ENCODE peak calls at places on chromosomes 11 and 22, in five cellular contexts. O is adipocyte, S is SK-N-SH, F is astrocyte, H is keratinocyte. P is an unnamed sample.

GRCh38 chr22:44387486-44387885 is 74.7 kb upstream of the SHISAL1 start:
- DNase-seq in O (no peak), S (no peak), F (no peak), H (no peak), P (peak)

GRCh38 chr11:35376613-35377012 is 42.7 kb downstream of the SLC1A2 start:
- DNase-seq in O (peak), S (peak), F (peak), H (no peak), P (no peak)

GRCh38 chr11:111186308-111186967 is 59.1 kb upstream of the POU2AF2 start:
- DNase-seq in O (no peak), S (no peak), F (no peak), H (no peak), P (no peak)

GRCh38 chr11:93481696-93482095 is 61.5 kb downstream of the SMCO4 start:
- DNase-seq in O (no peak), S (no peak), F (no peak), H (peak), P (no peak)

GRCh38 chr11:95977534-95978174 is 53.7 kb upstream of the MTMR2 start:
- DNase-seq in O (peak), S (no peak), F (peak), H (no peak), P (no peak)

GRCh38 chr11:94801866-94802460 is 33.8 kb downstream of the AMOTL1 start:
- DNase-seq in O (no peak), S (no peak), F (no peak), H (no peak), P (no peak)

GRCh38 chr11:87251560-87251959 is 213.8 kb downstream of the TMEM135 start:
- DNase-seq in O (no peak), S (no peak), F (no peak), H (no peak), P (no peak)

GRCh38 chr11:75536786-75537629 is 11.3 kb upstream of the GDPD5 start:
- DNase-seq in O (no peak), S (no peak), F (peak), H (no peak), P (peak)

GRCh38 chr11:114285599-114285998 is 10.6 kb upstream of the NNMT start:
- DNase-seq in O (peak), S (no peak), F (peak), H (no peak), P (peak)

GRCh38 chr11:109547356-109548027 is 125.5 kb downstream of the C11orf87 start:
- DNase-seq in O (peak), S (no peak), F (peak), H (no peak), P (peak)

GRCh38 chr11:122656073-122656630 is 630 bp downstream of the UBASH3B start:
- DNase-seq in O (peak), S (peak), F (peak), H (no peak), P (no peak)

GRCh38 chr11:118915941-118916841 is 9.5 kb downstream of the BCL9L start:
- DNase-seq in O (no peak), S (no peak), F (no peak), H (no peak), P (no peak)

GRCh38 chr11:118918686-118919280 is 6.9 kb downstream of the BCL9L start:
- DNase-seq in O (peak), S (no peak), F (peak), H (no peak), P (no peak)

GRCh38 chr11:118917488-118918127 is 8.1 kb downstream of the BCL9L start:
- DNase-seq in O (peak), S (no peak), F (peak), H (no peak), P (peak)

GRCh38 chr11:118916842-118917388 is 8.8 kb downstream of the BCL9L start:
- DNase-seq in O (peak), S (no peak), F (peak), H (no peak), P (peak)

GRCh38 chr11:118918128-118918685 is 7.5 kb downstream of the BCL9L start:
- DNase-seq in O (peak), S (peak), F (peak), H (no peak), P (peak)
- H3K4me3 ChIP-seq in O (peak), S (no peak), F (peak), H (peak), P (peak)

GRCh38 chr11:44726278-44727113 is at the start of gene TSPAN18:
- DNase-seq in O (peak), S (peak), F (no peak), H (no peak), P (peak)
- H3K9ac ChIP-seq in O (no peak), S (no peak), F (peak), H (no peak), P (peak)

GRCh38 chr11:118771481-118772278 is 19.3 kb downstream of the DDX6 start:
- DNase-seq in O (no peak), S (no peak), F (no peak), H (no peak), P (no peak)
- H3K4me3 ChIP-seq in O (no peak), S (no peak), F (no peak), H (no peak), P (no peak)

GRCh38 chr11:3163241-3163981 is 1.7 kb downstream of the OSBPL5 start:
- DNase-seq in O (peak), S (peak), F (no peak), H (no peak), P (peak)

GRCh38 chr11:3164540-3165151 is 464 bp downstream of the OSBPL5 start:
- DNase-seq in O (no peak), S (peak), F (no peak), H (no peak), P (peak)

GRCh38 chr11:3162410-3163240 is 2.5 kb downstream of the OSBPL5 start:
- DNase-seq in O (no peak), S (no peak), F (no peak), H (no peak), P (peak)

GRCh38 chr11:3165152-3165705 is at the start of gene OSBPL5:
- DNase-seq in O (peak), S (peak), F (peak), H (no peak), P (peak)

DNA sequence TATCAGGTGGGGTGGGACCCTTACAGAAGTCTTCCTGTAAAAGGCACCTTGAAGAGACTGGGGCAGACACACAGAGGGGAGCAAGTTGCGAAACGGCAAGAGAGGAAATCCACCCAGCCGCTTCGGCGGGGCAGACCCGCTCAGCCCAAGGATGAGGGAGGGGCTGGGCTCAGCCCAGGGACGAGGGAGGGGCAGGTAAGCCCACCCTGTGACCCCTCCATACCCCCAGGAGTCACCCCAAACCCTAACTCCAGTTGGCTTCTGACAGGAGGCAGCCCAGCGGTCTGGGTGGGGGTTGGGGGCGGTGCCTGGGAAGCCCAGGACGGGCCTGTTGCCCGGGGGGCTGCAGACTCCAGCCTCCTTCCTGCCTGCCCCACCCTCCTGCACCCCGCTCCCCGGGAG is 971 bp downstream of the OSBPL5 start:
- DNase-seq in O (peak), S (peak), F (no peak), H (no peak), P (peak)
- H3K9ac ChIP-seq in O (peak), S (peak), F (peak), H (peak), P (no peak)

GRCh38 chr22:20439556-20439927 is 1.9 kb upstream of the SCARF2 start:
- DNase-seq in O (no peak), S (no peak), F (no peak), H (no peak), P (peak)

GRCh38 chr22:20437253-20438065 is at the start of gene SCARF2:
- DNase-seq in O (peak), S (peak), F (peak), H (no peak), P (peak)

GRCh38 chr22:20439928-20440575 is 2.4 kb upstream of the SCARF2 start:
- DNase-seq in O (no peak), S (no peak), F (no peak), H (no peak), P (peak)

GRCh38 chr22:20438066-20438677 is 547 bp upstream of the SCARF2 start:
- DNase-seq in O (peak), S (no peak), F (peak), H (no peak), P (peak)

DNA sequence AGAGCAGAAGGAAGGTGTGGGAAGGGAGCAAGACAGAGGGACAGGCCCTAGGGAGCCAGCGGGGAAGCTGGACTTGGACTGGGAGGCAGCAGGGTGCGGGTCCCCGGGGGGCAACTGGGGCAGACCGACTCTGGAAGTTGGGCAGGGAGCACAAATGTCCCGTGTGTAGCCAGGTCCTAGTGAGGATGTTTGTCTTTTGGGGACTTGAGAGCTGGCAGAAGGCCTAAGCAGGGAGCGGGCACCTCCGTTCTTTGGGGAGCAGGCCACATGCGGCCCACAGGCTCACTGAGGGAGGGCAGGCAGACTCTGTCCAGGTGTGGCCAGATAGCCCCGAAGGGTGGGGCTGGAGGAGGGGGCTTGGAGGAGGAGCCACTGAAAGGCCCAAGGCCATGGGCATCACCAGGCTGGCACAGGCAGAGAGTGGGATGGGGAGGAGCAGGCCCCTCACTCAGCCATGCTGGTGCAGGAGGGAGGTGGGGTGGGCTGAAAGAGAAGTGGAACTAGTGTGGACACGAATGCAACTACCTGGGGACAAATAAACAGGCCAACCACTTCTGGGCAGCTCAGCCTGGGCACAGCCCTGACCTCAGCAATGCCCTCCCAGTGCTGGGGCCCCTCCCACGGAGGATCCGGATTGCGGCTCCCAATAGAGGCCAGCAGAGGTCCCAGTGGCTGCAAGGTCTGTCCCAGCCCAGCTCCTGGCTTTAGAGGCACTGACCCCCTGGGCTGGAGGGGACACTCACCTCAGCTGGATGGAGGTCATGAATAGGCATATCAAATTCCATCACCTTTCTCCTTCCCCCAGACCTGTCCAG is 1.3 kb upstream of the SCARF2 start:
- DNase-seq in O (peak), S (peak), F (no peak), H (no peak), P (peak)
- H3K4me3 ChIP-seq in O (peak), S (peak), F (peak), H (no peak), P (peak)

DNA sequence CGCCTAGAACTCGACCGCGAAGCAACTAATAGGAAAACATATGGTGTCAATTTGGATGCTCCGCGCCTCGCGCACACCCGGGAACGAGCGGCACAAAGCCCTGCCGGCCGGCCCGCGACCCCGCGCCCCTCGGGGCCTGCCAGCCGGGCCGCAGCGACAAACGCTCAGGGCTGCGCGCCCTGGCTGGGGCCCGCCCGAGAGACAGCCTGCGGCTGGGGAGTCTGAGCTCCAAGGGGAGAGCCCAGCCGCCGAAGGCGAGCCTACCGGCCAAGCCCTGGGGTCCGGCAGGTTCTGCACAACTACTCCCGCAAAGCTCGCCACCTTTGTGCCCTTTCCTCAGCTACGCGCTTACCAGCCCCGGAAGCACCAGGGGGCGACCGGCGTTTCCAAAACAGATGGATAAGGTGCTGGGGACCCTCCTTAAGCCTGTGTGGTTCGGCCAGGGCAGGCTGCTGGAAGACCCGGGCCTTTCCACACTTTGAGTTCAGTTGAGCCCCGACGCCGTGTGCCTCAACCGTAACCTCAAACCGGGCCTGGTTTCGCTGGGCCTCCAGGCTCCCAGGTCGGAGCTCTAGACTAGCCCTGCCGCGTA is 6.0 kb downstream of the PAX6 start:
- DNase-seq in O (no peak), S (peak), F (peak), H (no peak), P (peak)
- H3K9ac ChIP-seq in O (no peak), S (no peak), F (peak), H (no peak), P (no peak)

DNA sequence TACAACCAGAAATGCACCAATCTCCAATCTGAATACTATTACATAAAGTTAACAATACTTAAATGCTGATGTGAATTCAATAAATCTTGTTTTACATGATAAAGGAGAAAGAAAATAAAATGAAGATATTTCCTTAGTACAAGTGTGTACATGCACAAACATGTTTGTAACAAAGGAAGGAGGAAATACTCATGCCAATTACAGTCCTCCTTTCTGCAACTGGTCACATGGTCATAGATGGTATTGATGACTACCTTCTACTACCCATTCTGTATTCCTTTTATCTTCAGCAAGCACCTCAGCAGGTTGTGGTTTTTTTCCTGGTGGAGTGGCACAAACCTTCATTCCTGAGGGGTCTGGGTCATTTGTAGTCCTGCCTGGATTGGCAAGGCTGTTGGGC is 214.2 kb upstream of the GUCY1A2 start:
- DNase-seq in O (no peak), S (no peak), F (no peak), H (no peak), P (no peak)
- H3K4me3 ChIP-seq in O (no peak), S (no peak), F (no peak), H (no peak), P (no peak)

DNA sequence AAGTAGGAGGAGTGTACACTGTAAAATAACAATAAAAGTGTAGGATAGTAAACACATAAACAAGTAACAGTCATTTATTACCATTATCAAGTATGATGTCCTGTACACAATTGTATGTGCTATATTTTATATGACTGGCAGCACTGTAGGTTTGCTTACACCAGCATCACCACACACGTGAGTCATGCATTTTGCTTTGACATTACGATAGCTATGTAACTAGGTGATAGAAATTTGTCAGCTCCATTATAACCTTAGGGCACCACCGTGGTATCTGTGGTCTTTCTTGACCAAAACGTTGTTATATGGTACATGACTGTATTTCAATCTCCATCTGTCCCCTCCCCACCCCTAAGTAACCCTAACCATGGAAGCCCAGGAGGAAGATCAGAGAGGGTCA is 1.1 kb downstream of the DNAL4 start:
- DNase-seq in O (peak), S (no peak), F (peak), H (no peak), P (no peak)
- H3K9ac ChIP-seq in O (peak), S (no peak), F (peak), H (peak), P (peak)

DNA sequence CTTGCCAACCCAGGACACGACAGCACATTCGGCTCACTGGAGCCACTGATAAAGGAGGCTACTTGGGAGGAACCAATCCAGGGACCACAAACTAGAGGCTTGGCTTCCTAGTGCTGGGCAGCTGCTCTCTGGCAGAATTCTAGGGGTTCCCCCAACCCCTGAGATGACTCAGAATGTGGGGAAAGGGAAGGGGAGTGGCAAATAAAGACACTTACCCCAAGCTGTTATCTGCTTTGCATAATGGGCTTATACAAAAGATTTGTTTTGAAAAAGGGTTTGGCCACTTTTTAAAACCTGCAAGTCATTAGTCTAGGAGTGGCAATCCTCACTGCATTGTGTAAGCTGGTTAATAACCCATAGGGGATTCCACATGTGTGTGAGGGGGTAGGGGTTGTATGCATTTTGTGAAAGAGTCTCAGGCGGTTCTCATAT is 64.1 kb upstream of the LMO1 start:
- DNase-seq in O (no peak), S (no peak), F (peak), H (no peak), P (no peak)
- H3K4me3 ChIP-seq in O (no peak), S (no peak), F (no peak), H (no peak), P (no peak)

P was measured in endodermal cell.